ENCODE peak calls at places on chromosomes 16 and 17, in nine cellular contexts. S is ELF-1; W is iris pigment epithelial cell; J is mesendoderm; F is vagina; P is AG09309; R is NCI-H2081; K is KBM-7; Q is stimulated activated CD4-positive, alpha-beta T cell treated with anti-CD3 and anti-CD28 coated beads, Interleukin-1b, Interleukin-23, amount 100 ng/mL, for 24 hours. D is an unnamed sample.

GRCh38 chr17:21397341-21398050 is 21.3 kb downstream of the KCNJ12 start:
- DNase-seq in W (peak), P (peak), K (no peak), J (no peak), F (no peak), R (no peak), Q (no peak), S (peak), D (no peak)

GRCh38 chr17:28282596-28282995 is 36.4 kb upstream of the TMEM97 start:
- DNase-seq in Q (no peak), J (peak), S (peak), P (peak), W (peak), R (no peak), F (no peak), K (peak), D (peak)

GRCh38 chr17:16446338-16446983 is 31.1 kb downstream of the TRPV2 start:
- DNase-seq in F (no peak), Q (no peak), J (peak), R (no peak), S (peak), P (no peak), W (no peak), K (no peak), D (no peak)

GRCh38 chr16:68155425-68155824 is 70.3 kb downstream of the NFATC3 start:
- DNase-seq in W (no peak), K (no peak), S (no peak), J (no peak), Q (no peak), R (no peak), F (no peak), P (no peak), D (no peak)

GRCh38 chr17:51046527-51047384 is 73.9 kb downstream of the SPAG9 start:
- DNase-seq in Q (no peak), R (peak), P (peak), W (peak), F (no peak), K (no peak), J (peak), S (peak), D (peak)

GRCh38 chr16:69241911-69242310 is 54.9 kb downstream of the SNTB2 start:
- DNase-seq in Q (no peak), S (no peak), J (no peak), P (no peak), R (no peak), K (no peak), W (peak), F (no peak), D (no peak)

GRCh38 chr17:59327891-59328290 is 3.6 kb upstream of the YPEL2 start:
- DNase-seq in K (no peak), W (no peak), Q (no peak), F (no peak), R (no peak), S (no peak), P (no peak), J (no peak), D (no peak)

GRCh38 chr16:30554933-30555847 is 3.0 kb downstream of the ZNF764 start:
- DNase-seq in J (no peak), F (no peak), W (no peak), R (no peak), Q (no peak), P (no peak), K (no peak), S (no peak), D (no peak)

GRCh38 chr16:15616068-15616467 is 26.9 kb downstream of the MARF1 start:
- DNase-seq in W (no peak), K (no peak), Q (no peak), F (no peak), J (no peak), S (no peak), R (no peak), P (no peak), D (no peak)

GRCh38 chr17:82215095-82215971 is 2.7 kb upstream of the CCDC57 start:
- DNase-seq in F (no peak), R (no peak), P (no peak), W (no peak), Q (no peak), S (no peak), K (peak), J (no peak), D (no peak)

GRCh38 chr17:79996291-79996690 is 39.4 kb downstream of the TBC1D16 start:
- DNase-seq in J (no peak), R (no peak), Q (no peak), K (no peak), F (no peak), P (no peak), W (no peak), S (no peak), D (no peak)

GRCh38 chr16:51146256-51146924 is 4.7 kb downstream of the SALL1 start:
- DNase-seq in R (no peak), P (no peak), J (no peak), F (no peak), Q (no peak), K (no peak), W (peak), S (no peak), D (no peak)

GRCh38 chr17:64315032-64315490 is 52.0 kb upstream of the TEX2 start:
- DNase-seq in K (no peak), R (no peak), P (no peak), Q (no peak), J (no peak), F (no peak), W (no peak), S (no peak), D (no peak)

GRCh38 chr17:80892019-80892855 is 99.4 kb upstream of the CHMP6 start:
- DNase-seq in S (peak), Q (peak), P (peak), W (peak), F (no peak), R (no peak), J (no peak), K (peak), D (peak)

GRCh38 chr17:31291820-31292219 is 5.2 kb downstream of the OMG start:
- DNase-seq in R (no peak), K (no peak), Q (no peak), S (no peak), F (no peak), W (peak), J (no peak), P (no peak), D (no peak)

GRCh38 chr16:81551141-81551808 is 106.7 kb downstream of the CMIP start:
- DNase-seq in R (no peak), W (peak), J (peak), S (no peak), K (peak), F (no peak), P (no peak), Q (no peak), D (no peak)

GRCh38 chr17:33218657-33219298 is 74.3 kb downstream of the ASIC2 start:
- DNase-seq in K (no peak), W (no peak), Q (no peak), P (no peak), S (no peak), F (no peak), R (no peak), J (no peak), D (no peak)

GRCh38 chr17:57534863-57535651 is 210.0 kb downstream of the CCDC182 start:
- DNase-seq in S (peak), K (no peak), R (peak), W (no peak), F (no peak), J (peak), Q (no peak), P (no peak), D (no peak)

GRCh38 chr17:9350083-9350482 is 225.5 kb downstream of the STX8 start:
- DNase-seq in W (peak), J (no peak), F (no peak), R (no peak), K (no peak), Q (no peak), S (no peak), P (peak), D (peak)

GRCh38 chr17:63973930-63974593 is 1.3 kb upstream of the SCN4A start:
- DNase-seq in R (no peak), P (no peak), K (no peak), J (no peak), S (no peak), F (no peak), W (no peak), Q (no peak), D (no peak)

GRCh38 chr16:12089492-12090161 is 113.1 kb downstream of the SNX29 start:
- DNase-seq in P (no peak), S (peak), R (no peak), F (no peak), W (peak), K (peak), J (peak), Q (no peak), D (no peak)

GRCh38 chr16:1183235-1183907 is 30.5 kb downstream of the CACNA1H start:
- DNase-seq in Q (no peak), W (peak), P (no peak), S (no peak), R (no peak), J (peak), F (no peak), K (no peak), D (no peak)

GRCh38 chr17:51088287-51088686 is 32.4 kb downstream of the SPAG9 start:
- DNase-seq in K (no peak), W (no peak), R (no peak), F (no peak), Q (no peak), J (no peak), P (no peak), S (no peak), D (no peak)

GRCh38 chr17:63833026-63833740 is 5.7 kb upstream of the FTSJ3 start:
- DNase-seq in R (no peak), F (no peak), K (no peak), P (no peak), S (no peak), J (no peak), W (no peak), Q (no peak), D (no peak)

GRCh38 chr16:86373502-86373901 is 136.8 kb upstream of the FOXF1 start:
- DNase-seq in Q (no peak), W (no peak), K (no peak), P (no peak), J (no peak), S (no peak), F (no peak), R (no peak), D (no peak)